ENCODE peak calls at places on chromosomes 3 and 15, in nine cellular contexts. R is stomach; Q is heart right ventricle; G is heart left ventricle; M is Peyer's patch; X is tibial nerve; P is body of pancreas; L is CD8-positive, alpha-beta T cell; Z is OCI-LY7. D is an unnamed sample.

GRCh38 chr3:49500408-49501257 is 30.6 kb downstream of the DAG1 start:
- DNase-seq in R (peak), Q (peak), G (peak), M (no peak), X (peak), P (peak), L (no peak), Z (no peak), D (no peak)

GRCh38 chr3:172630316-172630715 is 80.6 kb downstream of the NCEH1 start:
- DNase-seq in R (no peak), Q (no peak), G (no peak), M (no peak), X (no peak), P (no peak), L (no peak), Z (no peak), D (no peak)

GRCh38 chr15:69997701-69998273 is 99.9 kb downstream of the TLE3 start:
- DNase-seq in R (peak), Q (peak), G (peak), M (peak), X (peak), P (peak), L (no peak), Z (peak), D (no peak)

GRCh38 chr3:195078891-195079440 is 192.0 kb downstream of the XXYLT1 start:
- DNase-seq in R (no peak), Q (no peak), G (no peak), M (no peak), X (no peak), P (no peak), L (no peak), Z (no peak), D (no peak)

GRCh38 chr3:8464668-8465067 is 37.0 kb upstream of the LMCD1 start:
- DNase-seq in R (no peak), Q (no peak), G (peak), M (no peak), X (no peak), P (peak), L (no peak), Z (no peak), D (no peak)

GRCh38 chr15:97504031-97504430 is 456.5 kb upstream of the ARRDC4 start:
- DNase-seq in R (no peak), Q (no peak), G (no peak), M (no peak), X (no peak), P (no peak), L (no peak), Z (no peak), D (no peak)

GRCh38 chr3:50412355-50412754 is 53.0 kb upstream of the TMEM115 start:
- DNase-seq in R (no peak), Q (no peak), G (no peak), M (no peak), X (no peak), P (no peak), L (no peak), Z (no peak), D (no peak)

GRCh38 chr3:97999103-97999502 is 26.9 kb upstream of the RIOX2 start:
- DNase-seq in R (no peak), Q (no peak), G (no peak), M (no peak), X (no peak), P (no peak), L (no peak), Z (no peak), D (no peak)

GRCh38 chr15:67176195-67176971 is 78.1 kb downstream of the AAGAB start:
- DNase-seq in R (peak), Q (no peak), G (peak), M (no peak), X (no peak), P (peak), L (no peak), Z (no peak), D (peak)

GRCh38 chr3:64295594-64295993 is 70.3 kb upstream of the PRICKLE2 start:
- DNase-seq in R (no peak), Q (no peak), G (no peak), M (no peak), X (peak), P (peak), L (no peak), Z (no peak), D (no peak)

GRCh38 chr15:41661529-41662225 is 1.5 kb downstream of the MGA start:
- DNase-seq in R (peak), Q (peak), G (peak), M (peak), X (peak), P (peak), L (peak), Z (peak), D (peak)

GRCh38 chr3:21163961-21164360 is 587.0 kb downstream of the ZNF385D start:
- DNase-seq in R (no peak), Q (no peak), G (no peak), M (no peak), X (no peak), P (no peak), L (no peak), Z (no peak), D (no peak)

GRCh38 chr15:60557157-60557556 is 78.2 kb upstream of the ICE2 start:
- DNase-seq in R (no peak), Q (no peak), G (no peak), M (no peak), X (no peak), P (no peak), L (no peak), Z (no peak), D (no peak)

GRCh38 chr3:56939759-56940323 is 120.6 kb upstream of the SPATA12 start:
- DNase-seq in R (no peak), Q (no peak), G (no peak), M (no peak), X (no peak), P (no peak), L (no peak), Z (no peak), D (no peak)

GRCh38 chr15:71705151-71705550 is 105.2 kb upstream of the NR2E3 start:
- DNase-seq in R (no peak), Q (no peak), G (no peak), M (no peak), X (no peak), P (no peak), L (no peak), Z (no peak), D (peak)

GRCh38 chr3:131386429-131386926 is 4.9 kb downstream of the NUDT16 start:
- DNase-seq in R (peak), Q (peak), G (peak), M (no peak), X (peak), P (peak), L (no peak), Z (no peak), D (no peak)

GRCh38 chr3:186598108-186598784 is 14.6 kb upstream of the AHSG start:
- DNase-seq in R (no peak), Q (peak), G (peak), M (no peak), X (no peak), P (peak), L (no peak), Z (no peak), D (no peak)

GRCh38 chr3:60514866-60515265 is 736.4 kb downstream of the FHIT start:
- DNase-seq in R (no peak), Q (no peak), G (no peak), M (no peak), X (no peak), P (no peak), L (no peak), Z (no peak), D (no peak)

GRCh38 chr15:84810073-84810840 is 6.9 kb upstream of the ALPK3 start:
- DNase-seq in R (no peak), Q (no peak), G (no peak), M (no peak), X (no peak), P (no peak), L (no peak), Z (no peak), D (peak)

GRCh38 chr15:22958487-22959280 is 21.5 kb downstream of the CYFIP1 start:
- DNase-seq in R (no peak), Q (no peak), G (no peak), M (peak), X (no peak), P (no peak), L (no peak), Z (no peak), D (no peak)
- H3K27ac ChIP-seq in R (no peak), Q (no peak), G (no peak), M (no peak), X (no peak), P (no peak), L (no peak), Z (no peak), D (no peak)

DNA sequence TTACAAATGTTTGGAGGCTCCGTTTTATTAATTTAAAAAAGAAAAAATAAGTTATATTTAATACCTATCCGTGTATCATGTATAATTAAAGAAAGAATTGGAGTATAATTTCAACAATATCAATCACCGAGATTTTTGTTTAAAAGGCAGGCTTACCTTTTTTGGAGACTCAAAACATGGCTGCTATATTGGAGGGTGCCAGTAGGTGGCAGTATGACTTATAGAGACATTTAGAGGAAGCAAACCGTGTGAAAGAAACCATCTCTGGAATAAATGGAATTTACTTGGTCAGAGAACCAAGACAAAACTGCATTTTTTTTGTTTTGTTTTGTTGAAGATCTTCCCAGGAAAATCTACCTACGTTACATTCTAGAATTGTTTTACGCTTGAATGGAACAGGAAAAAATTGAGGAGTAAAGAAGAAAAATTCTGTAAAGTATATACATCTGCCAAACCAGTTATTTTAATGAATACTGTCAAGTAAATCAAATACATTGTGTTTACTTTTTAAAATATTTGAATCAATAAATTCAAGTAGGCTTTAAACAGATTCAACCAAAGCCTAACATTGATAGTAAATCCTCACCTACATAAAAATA is 802.6 kb upstream of the ALCAM start:
- DNase-seq in R (peak), Q (peak), G (peak), M (peak), X (peak), P (peak), L (peak), Z (peak), D (peak)
- TF ChIP-seq CTCF in R (peak), Q (peak), G (peak), M (peak), X (peak), P (no peak), L (peak), Z (peak), D (peak)

DNA sequence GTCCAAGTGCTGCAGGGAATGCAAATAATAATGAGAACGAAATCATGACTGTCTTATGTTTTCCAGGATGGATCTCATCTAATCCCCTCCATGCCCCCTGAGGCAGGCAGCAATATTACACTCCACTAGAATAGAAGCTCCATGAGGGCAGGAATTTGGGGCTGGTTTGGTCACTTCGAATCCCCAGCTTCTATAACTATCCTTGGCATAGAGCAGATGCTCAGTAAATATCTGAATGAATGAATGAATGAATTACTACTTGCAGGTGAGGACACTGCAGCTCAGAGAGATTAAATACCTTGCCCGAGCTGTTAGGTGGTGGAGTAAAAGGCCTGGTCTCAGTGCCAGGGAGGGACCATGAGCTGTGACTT is 11.1 kb downstream of the PXYLP1 start:
- DNase-seq in R (no peak), Q (no peak), G (no peak), M (no peak), X (no peak), P (no peak), L (no peak), Z (no peak), D (no peak)
- H3K27ac ChIP-seq in R (no peak), Q (peak), G (peak), M (no peak), X (no peak), P (no peak), L (peak), Z (no peak), D (no peak)

GRCh38 chr3:18649666-18650363 is 224.7 kb upstream of the SATB1 start:
- DNase-seq in R (no peak), Q (no peak), G (no peak), M (no peak), X (no peak), P (no peak), L (no peak), Z (no peak), D (no peak)
- TF ChIP-seq CTCF in R (no peak), Q (no peak), G (no peak), M (no peak), X (no peak), P (no peak), L (no peak), Z (no peak), D (no peak)

DNA sequence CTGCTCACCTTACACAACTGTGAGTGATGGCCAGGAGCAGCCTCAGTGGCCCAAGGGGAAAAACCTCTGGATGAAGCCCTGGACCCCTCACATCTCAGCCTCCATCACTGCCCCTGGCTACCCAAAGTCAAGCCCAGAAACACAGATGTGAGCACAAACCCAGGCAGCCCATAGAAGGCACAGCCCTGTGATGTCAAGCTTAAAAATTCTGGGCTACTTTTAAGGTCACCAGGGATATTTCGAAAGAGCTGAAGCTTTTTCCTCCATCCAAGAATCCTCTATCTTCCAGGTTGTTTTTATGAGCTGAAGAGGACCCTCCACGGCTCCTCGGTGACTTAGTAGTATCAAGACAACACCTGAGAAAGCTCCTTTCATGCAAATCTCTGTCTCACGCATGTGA is 11.5 kb downstream of the LIPC start:
- DNase-seq in R (no peak), Q (no peak), G (no peak), M (no peak), X (no peak), P (no peak), L (no peak), Z (no peak), D (no peak)
- H3K27ac ChIP-seq in R (no peak), Q (no peak), G (no peak), M (no peak), X (no peak), P (peak), L (no peak), Z (no peak), D (no peak)

GRCh38 chr3:182248349-182248880 is 536.7 kb downstream of the SOX2 start:
- DNase-seq in R (no peak), Q (no peak), G (no peak), M (no peak), X (no peak), P (no peak), L (no peak), Z (peak), D (no peak)
- TF ChIP-seq CTCF in R (no peak), Q (no peak), G (no peak), M (no peak), X (no peak), P (no peak), L (no peak), Z (peak), D (peak)

DNA sequence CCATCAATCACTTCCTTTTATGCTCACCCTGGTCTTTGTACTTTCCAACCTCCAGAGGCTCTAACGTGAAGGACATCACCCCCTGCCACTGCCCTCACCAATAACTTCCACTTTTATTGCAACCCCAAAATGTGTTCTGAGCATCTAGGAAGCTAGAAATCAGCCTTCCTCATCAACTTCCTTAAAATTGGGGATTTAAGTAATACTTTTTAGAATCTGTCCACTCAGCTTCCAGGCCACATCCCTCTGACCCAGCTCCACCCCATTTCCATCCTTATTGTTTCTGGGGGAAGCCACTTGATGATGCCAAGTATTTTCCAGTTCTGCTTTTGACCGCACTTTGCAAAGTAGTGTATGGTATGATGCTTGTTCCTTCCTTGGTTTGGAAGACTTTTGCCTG is 73.5 kb upstream of the XCR1 start:
- DNase-seq in R (no peak), Q (peak), G (no peak), M (no peak), X (peak), P (no peak), L (no peak), Z (no peak), D (no peak)
- H3K27ac ChIP-seq in R (no peak), Q (no peak), G (peak), M (no peak), X (no peak), P (no peak), L (no peak), Z (no peak), D (no peak)